ENCODE peak calls at places on chromosome 20, in eight cellular contexts. U is posterior vena cava; V is mesenteric fat pad; Y is activated CD8-positive, alpha-beta memory T cell treated with anti-CD3 and anti-CD28 coated beads for 1 hour; T is ureter; C is stimulated activated naive CD8-positive, alpha-beta T cell treated with anti-CD3 and anti-CD28 coated beads, Interleukin-15, Interleukin-2, amounts not matched to agents 100 U/mL and 50 U/mL, for 24 hours; M is COR-L47; W is activated gamma-delta T cell. K is an unnamed sample.

GRCh38 chr20:2300420-2300819 is 4.6 kb downstream of the TGM3 start:
- DNase-seq in C (no peak), V (no peak), W (no peak), Y (no peak), T (no peak), U (no peak), M (no peak), K (no peak)

GRCh38 chr20:15760217-15760567 is 813.1 kb downstream of the KIF16B start:
- DNase-seq in C (no peak), V (no peak), M (no peak), Y (no peak), W (no peak), U (no peak), T (no peak), K (no peak)

GRCh38 chr20:63627129-63627699 is 313 bp upstream of the GMEB2 start:
- DNase-seq in T (peak), Y (peak), C (peak), M (peak), V (peak), U (peak), W (peak), K (peak)

GRCh38 chr20:52923123-52923543 is 49.0 kb upstream of the TSHZ2 start:
- DNase-seq in U (no peak), V (no peak), M (no peak), Y (no peak), T (no peak), C (no peak), W (no peak), K (no peak)

GRCh38 chr20:17626217-17627007 is 55.6 kb downstream of the RRBP1 start:
- DNase-seq in M (no peak), T (no peak), Y (no peak), C (no peak), V (no peak), U (peak), W (no peak), K (no peak)

GRCh38 chr20:278181-278580 is 12.4 kb downstream of the C20orf96 start:
- DNase-seq in Y (no peak), U (no peak), C (no peak), W (no peak), V (peak), T (no peak), M (no peak), K (no peak)

GRCh38 chr20:4702562-4703280 is 19.0 kb upstream of the PRND start:
- DNase-seq in C (no peak), Y (no peak), T (no peak), V (peak), U (no peak), M (no peak), W (no peak), K (no peak)

GRCh38 chr20:42549496-42549895 is 640.2 kb downstream of the PTPRT start:
- DNase-seq in C (no peak), W (no peak), M (no peak), V (no peak), U (no peak), Y (no peak), T (no peak), K (no peak)

GRCh38 chr20:57680131-57680716 is 29.6 kb downstream of the PMEPA1 start:
- DNase-seq in T (no peak), U (no peak), W (no peak), C (peak), Y (no peak), V (no peak), M (no peak), K (no peak)

GRCh38 chr20:64108731-64109389 is 1.5 kb upstream of the NPBWR2 start:
- DNase-seq in U (peak), M (no peak), T (peak), C (no peak), V (peak), W (no peak), Y (no peak), K (no peak)

GRCh38 chr20:37411408-37412306 is 65.7 kb downstream of the SRC start:
- DNase-seq in U (no peak), W (no peak), V (no peak), C (peak), T (no peak), Y (no peak), M (no peak), K (peak)